ENCODE peak calls at places on chromosomes 13 and 19, in four cellular contexts. M is tibial nerve, E is left lung, G is breast epithelium. W is an unnamed sample.

GRCh38 chr19:42280761-42281174 is 11.7 kb downstream of the CIC start:
- DNase-seq in E (no peak), G (no peak), M (peak; percentile 44), W (peak; percentile 92)

GRCh38 chr19:35995655-35995993 is 636 bp downstream of the SDHAF1 start:
- DNase-seq in G (no peak), E (no peak), M (no peak), W (no peak)

GRCh38 chr19:37738371-37738770 is 18.8 kb upstream of the ZNF607 start:
- DNase-seq in M (no peak), E (no peak), G (no peak), W (no peak)

GRCh38 chr13:23021921-23022320 is 158.9 kb upstream of the SGCG start:
- DNase-seq in G (no peak), E (no peak), M (no peak), W (no peak)

GRCh38 chr19:28482221-28482620 is 730.7 kb downstream of the UQCRFS1 start:
- DNase-seq in M (no peak), G (no peak), E (no peak), W (no peak)

GRCh38 chr13:113533441-113533840 is 42.9 kb upstream of the DCUN1D2 start:
- DNase-seq in M (no peak), G (peak; percentile 43), E (no peak), W (no peak)

GRCh38 chr13:22108283-22108897 is 437.5 kb downstream of the FGF9 start:
- DNase-seq in M (no peak), E (no peak), G (no peak), W (no peak)

GRCh38 chr19:16446108-16447014 is 25.4 kb downstream of the EPS15L1 start:
- DNase-seq in G (no peak), M (no peak), E (no peak), W (no peak)

GRCh38 chr19:11092181-11092538 is 2.9 kb downstream of the LDLR start:
- DNase-seq in G (no peak), M (no peak), E (no peak), W (no peak)

GRCh38 chr13:47146136-47146535 is 249.3 kb upstream of the HTR2A start:
- DNase-seq in E (no peak), G (no peak), M (no peak), W (no peak)

GRCh38 chr13:25675060-25675459 is 303.3 kb downstream of the ATP8A2 start:
- DNase-seq in G (no peak), M (no peak), E (no peak), W (no peak)

GRCh38 chr19:49114630-49115363 is 627 bp downstream of the LIN7B start:
- DNase-seq in M (peak; percentile 36), G (no peak), E (peak; percentile 64), W (no peak)

GRCh38 chr13:94138831-94139230 is 340.7 kb downstream of the DCT start:
- DNase-seq in E (no peak), M (no peak), G (no peak), W (no peak)

GRCh38 chr19:54420383-54421168 is 5.3 kb downstream of the TTYH1 start:
- DNase-seq in G (no peak), M (no peak), E (no peak), W (no peak)

GRCh38 chr19:50447053-50447452 is 14.4 kb downstream of the MYBPC2 start:
- DNase-seq in E (no peak), M (no peak), G (no peak), W (no peak)

GRCh38 chr13:73421310-73421912 is 362.6 kb downstream of the KLF5 start:
- DNase-seq in G (no peak), E (no peak), M (no peak), W (no peak)

GRCh38 chr19:41261474-41262190 is 2.5 kb upstream of the HNRNPUL1 start:
- DNase-seq in M (peak; percentile 14), G (no peak), E (no peak), W (no peak)

GRCh38 chr13:45749026-45749759 is 47.1 kb downstream of the CBY2 start:
- DNase-seq in G (no peak), E (no peak), M (no peak), W (no peak)

GRCh38 chr13:78978381-78978998 is 319.5 kb upstream of the OBI1 start:
- DNase-seq in G (no peak), E (no peak), M (peak; percentile 85), W (no peak)

GRCh38 chr13:112032186-112032835 is 34.6 kb upstream of the SOX1 start:
- DNase-seq in G (no peak), M (no peak), E (no peak), W (no peak)

GRCh38 chr19:29622191-29623070 is 16.3 kb downstream of the POP4 start:
- DNase-seq in M (no peak), E (no peak), G (no peak), W (no peak)

GRCh38 chr13:48244159-48244558 is 11.2 kb downstream of the ITM2B start:
- DNase-seq in E (no peak), G (no peak), M (no peak), W (no peak)

GRCh38 chr13:19591864-19592263 is 30.5 kb upstream of the TPTE2 start:
- DNase-seq in G (no peak), E (no peak), M (no peak), W (no peak)

GRCh38 chr19:54029930-54030490 is 33.7 kb downstream of the VSTM1 start:
- DNase-seq in M (peak; percentile 48), E (peak; percentile 45), G (no peak), W (no peak)

GRCh38 chr13:47135800-47136658 is 239.2 kb upstream of the HTR2A start:
- DNase-seq in M (no peak), E (no peak), G (no peak), W (no peak)

GRCh38 chr13:37326319-37326718 is 220.9 kb upstream of the CSNK1A1L start:
- DNase-seq in E (no peak), G (no peak), M (no peak), W (no peak)

GRCh38 chr13:80955487-80955886 is 614.6 kb upstream of the SPRY2 start:
- DNase-seq in E (no peak), M (no peak), G (no peak), W (no peak)

GRCh38 chr13:80883545-80883944 is 542.6 kb upstream of the SPRY2 start:
- DNase-seq in G (no peak), M (no peak), E (no peak), W (no peak)

GRCh38 chr19:51607077-51607476 is 23.1 kb downstream of the SIGLEC5 start:
- DNase-seq in E (no peak), M (no peak), G (no peak), W (no peak)

GRCh38 chr19:51602189-51602854 is 27.9 kb downstream of the SIGLEC5 start:
- DNase-seq in E (no peak), M (no peak), G (no peak), W (no peak)

GRCh38 chr19:51610576-51610975 is 19.6 kb downstream of the SIGLEC5 start:
- DNase-seq in M (no peak), G (no peak), E (no peak), W (no peak)

DNA sequence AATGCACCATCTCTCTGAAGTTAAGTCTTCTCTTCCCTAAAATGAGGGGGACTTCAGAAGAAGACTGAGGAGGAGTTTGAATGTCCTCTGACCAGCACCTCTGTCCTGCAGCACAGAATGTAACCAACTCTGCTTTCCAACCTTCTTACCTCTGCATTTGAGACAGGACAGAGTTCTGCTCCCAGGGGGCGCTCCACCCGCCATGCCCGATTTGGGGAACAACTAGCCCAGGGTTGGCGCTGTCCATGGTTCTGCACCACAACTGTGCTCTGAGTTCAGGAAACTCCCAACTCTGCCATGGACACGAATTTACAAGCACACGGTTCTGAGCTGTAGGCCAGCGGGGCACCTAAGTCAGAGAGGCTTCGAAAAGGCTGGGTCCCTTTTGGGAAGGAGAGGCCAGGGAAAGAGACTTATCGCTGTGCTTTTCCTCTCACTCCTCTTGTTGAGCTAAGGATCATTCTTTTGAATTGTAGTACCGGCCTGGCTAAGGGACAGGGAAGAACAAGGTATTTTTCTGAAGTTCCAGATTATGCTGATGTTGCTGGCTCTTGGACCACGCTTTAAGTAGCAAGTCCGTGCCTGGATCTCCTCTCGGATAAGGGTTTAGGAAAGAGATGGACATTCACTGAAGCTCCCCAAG is 22.2 kb downstream of the SIGLEC5 start:
- DNase-seq in G (peak; percentile 84), E (peak; percentile 87), M (peak; percentile 82), W (peak; percentile 27)
- TF ChIP-seq CTCF in G (peak; percentile 40), E (peak; percentile 66), M (peak; percentile 31), W (peak; percentile 23)

GRCh38 chr19:2100719-2101061 is 4.0 kb downstream of the IZUMO4 start:
- DNase-seq in E (no peak), M (no peak), G (no peak), W (no peak)
- H3K27ac ChIP-seq in E (no peak overlapping the region), M (no peak overlapping the region), G (no peak overlapping the region), W (no peak overlapping the region)

GRCh38 chr13:99295488-99296252 is 11.5 kb downstream of the GPR183 start:
- DNase-seq in E (no peak), G (no peak), M (no peak), W (no peak)

GRCh38 chr13:99294198-99294597 is 13.0 kb downstream of the GPR183 start:
- DNase-seq in E (no peak), M (no peak), G (no peak), W (no peak)

GRCh38 chr13:99298056-99298455 is 9.1 kb downstream of the GPR183 start:
- DNase-seq in M (no peak), G (no peak), E (no peak), W (no peak)

GRCh38 chr13:99297330-99297729 is 9.9 kb downstream of the GPR183 start:
- DNase-seq in G (no peak), E (no peak), M (no peak), W (no peak)

DNA sequence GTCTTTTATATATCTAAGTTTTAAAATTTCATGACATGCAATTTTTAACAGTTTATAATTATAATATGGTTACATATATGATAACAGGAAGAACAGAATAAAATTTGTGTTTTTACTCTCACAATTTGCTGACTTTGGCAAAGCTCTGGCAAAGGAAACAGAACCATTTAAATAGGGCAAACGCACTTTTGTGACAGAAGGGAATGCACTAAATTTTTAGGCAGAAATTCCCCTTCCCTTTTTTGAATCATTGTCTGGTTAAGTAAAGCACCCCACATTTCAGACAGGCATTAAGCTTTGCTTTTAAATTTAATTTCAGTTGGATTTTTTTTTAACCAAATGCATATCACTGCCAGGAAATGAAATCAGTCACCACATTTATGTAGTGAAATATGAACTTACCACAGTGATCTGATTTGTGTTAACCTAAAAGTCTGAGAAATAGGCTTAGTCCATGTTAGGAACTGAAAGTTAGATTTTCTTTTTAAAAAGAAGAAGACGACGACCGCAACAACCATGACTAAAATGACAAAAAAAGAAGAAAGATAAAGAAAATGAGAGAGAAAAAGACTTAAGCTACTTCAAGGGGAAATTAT is 10.8 kb downstream of the GPR183 start:
- DNase-seq in M (no peak), G (no peak), E (no peak), W (no peak)
- H3K4me1 ChIP-seq in M (no peaks in the 10 kb centered on the region), G (no peaks in the 10 kb centered on the region), E (no peaks in the 10 kb centered on the region), W (no peaks in the 10 kb centered on the region)

GRCh38 chr19:47695533-47696262 is 17.5 kb upstream of the EHD2 start:
- DNase-seq in M (no peak), E (no peak), G (no peak), W (no peak)

GRCh38 chr19:47691782-47692181 is 21.4 kb upstream of the EHD2 start:
- DNase-seq in G (no peak), E (no peak), M (no peak), W (no peak)

GRCh38 chr19:47693903-47694302 is 19.3 kb upstream of the EHD2 start:
- DNase-seq in M (no peak), E (no peak), G (no peak), W (no peak)

GRCh38 chr19:47694466-47695273 is 18.6 kb upstream of the EHD2 start:
- DNase-seq in M (no peak), E (no peak), G (no peak), W (no peak)

DNA sequence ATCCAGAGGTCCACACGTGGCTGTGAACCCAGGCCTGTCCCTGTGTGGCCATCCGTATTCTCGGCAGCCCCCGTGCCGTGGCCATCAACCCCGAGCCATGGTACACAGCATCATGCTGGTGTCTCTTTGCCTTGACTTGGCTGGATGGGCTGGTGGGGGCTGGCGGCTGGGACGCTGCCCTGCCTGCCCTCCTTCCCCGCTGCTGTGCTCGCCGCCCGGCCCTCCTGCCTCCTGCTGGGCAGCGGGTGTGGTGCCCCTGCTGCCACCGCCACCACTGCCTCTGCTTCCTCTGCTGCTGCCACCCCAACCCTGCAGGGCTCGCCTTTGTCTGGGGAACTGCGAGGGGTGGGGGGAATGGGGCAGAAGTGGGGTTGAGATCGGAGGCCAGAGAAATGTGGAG is 19.7 kb upstream of the EHD2 start:
- DNase-seq in M (no peak), G (no peak), E (no peak), W (no peak)
- TF ChIP-seq CTCF in M (no peak), G (no peak), E (no peak), W (no peak)

W was measured in ascending aorta.